ENCODE peak calls at places on chromosomes 3 and 15, in seven cellular contexts. One of them, this sample, is unnamed.

GRCh38 chr3:117752984-117753717 is 1043.6 kb downstream of the TUSC7 start:
- DNase-seq in H1: no peak
- DNase-seq in K562: no peak
- DNase-seq in HCT116: no peak
- DNase-seq in SK-N-SH: no peak
- DNase-seq in HepG2: no peak
- DNase-seq in GM12878: no peak
- DNase-seq in this sample: no peak

GRCh38 chr15:31325432-31325975 is 1.1 kb upstream of the KLF13 start:
- DNase-seq in HepG2: no peak
- DNase-seq in HCT116: no peak
- DNase-seq in SK-N-SH: peak
- DNase-seq in K562: peak
- DNase-seq in H1: no peak
- DNase-seq in GM12878: no peak
- DNase-seq in this sample: no peak

GRCh38 chr15:83928392-83928734 is 274.4 kb downstream of the ADAMTSL3 start:
- DNase-seq in HCT116: no peak
- DNase-seq in H1: no peak
- DNase-seq in SK-N-SH: no peak
- DNase-seq in HepG2: no peak
- DNase-seq in GM12878: peak
- DNase-seq in K562: no peak
- DNase-seq in this sample: no peak

GRCh38 chr15:31409196-31409595 is 82.6 kb downstream of the KLF13 start:
- DNase-seq in HCT116: no peak
- DNase-seq in SK-N-SH: no peak
- DNase-seq in H1: no peak
- DNase-seq in HepG2: no peak
- DNase-seq in K562: no peak
- DNase-seq in GM12878: no peak
- DNase-seq in this sample: no peak

GRCh38 chr15:80609111-80609510 is 86.0 kb upstream of the ABHD17C start:
- DNase-seq in K562: no peak
- DNase-seq in SK-N-SH: no peak
- DNase-seq in HepG2: no peak
- DNase-seq in H1: no peak
- DNase-seq in GM12878: no peak
- DNase-seq in HCT116: no peak
- DNase-seq in this sample: no peak

GRCh38 chr15:75775296-75776074 is 62.8 kb upstream of the CSPG4 start:
- DNase-seq in H1: no peak
- DNase-seq in GM12878: no peak
- DNase-seq in SK-N-SH: no peak
- DNase-seq in HCT116: peak
- DNase-seq in HepG2: peak
- DNase-seq in K562: peak
- DNase-seq in this sample: peak

GRCh38 chr3:124834723-124835718 is 52.1 kb downstream of the ITGB5 start:
- DNase-seq in HCT116: peak
- DNase-seq in K562: no peak
- DNase-seq in SK-N-SH: no peak
- DNase-seq in H1: no peak
- DNase-seq in HepG2: peak
- DNase-seq in GM12878: peak
- DNase-seq in this sample: peak

GRCh38 chr3:14602804-14603644 is 48.5 kb upstream of the CCDC174 start:
- DNase-seq in K562: peak
- DNase-seq in H1: no peak
- DNase-seq in HepG2: no peak
- DNase-seq in SK-N-SH: peak
- DNase-seq in GM12878: no peak
- DNase-seq in HCT116: no peak
- DNase-seq in this sample: peak

GRCh38 chr3:29141912-29142262 is 139.0 kb upstream of the RBMS3 start:
- DNase-seq in HCT116: no peak
- DNase-seq in SK-N-SH: no peak
- DNase-seq in HepG2: no peak
- DNase-seq in GM12878: no peak
- DNase-seq in K562: no peak
- DNase-seq in H1: no peak
- DNase-seq in this sample: no peak

GRCh38 chr15:73284073-73284472 is 84.7 kb downstream of the HCN4 start:
- DNase-seq in K562: no peak
- DNase-seq in HepG2: no peak
- DNase-seq in GM12878: no peak
- DNase-seq in H1: no peak
- DNase-seq in SK-N-SH: peak
- DNase-seq in HCT116: no peak
- DNase-seq in this sample: no peak

GRCh38 chr3:45555154-45555591 is 39.4 kb upstream of the LIMD1 start:
- DNase-seq in HCT116: no peak
- DNase-seq in HepG2: no peak
- DNase-seq in GM12878: no peak
- DNase-seq in K562: no peak
- DNase-seq in SK-N-SH: no peak
- DNase-seq in H1: no peak
- DNase-seq in this sample: peak

GRCh38 chr3:169846458-169847193 is 23.1 kb downstream of the LRRC31 start:
- DNase-seq in HepG2: no peak
- DNase-seq in GM12878: peak
- DNase-seq in H1: no peak
- DNase-seq in K562: no peak
- DNase-seq in HCT116: peak
- DNase-seq in SK-N-SH: no peak
- DNase-seq in this sample: no peak

GRCh38 chr3:160296591-160296990 is 71.4 kb downstream of the C3orf80 start:
- DNase-seq in H1: no peak
- DNase-seq in HCT116: no peak
- DNase-seq in K562: no peak
- DNase-seq in HepG2: no peak
- DNase-seq in SK-N-SH: no peak
- DNase-seq in GM12878: no peak
- DNase-seq in this sample: no peak

GRCh38 chr3:18098960-18099587 is 326.1 kb downstream of the SATB1 start:
- DNase-seq in HCT116: peak
- DNase-seq in H1: peak
- DNase-seq in HepG2: no peak
- DNase-seq in K562: no peak
- DNase-seq in GM12878: no peak
- DNase-seq in SK-N-SH: no peak
- DNase-seq in this sample: no peak

GRCh38 chr15:92495468-92495867 is 101.8 kb downstream of the ST8SIA2 start:
- DNase-seq in GM12878: no peak
- DNase-seq in HCT116: no peak
- DNase-seq in K562: no peak
- DNase-seq in HepG2: no peak
- DNase-seq in SK-N-SH: no peak
- DNase-seq in H1: no peak
- DNase-seq in this sample: no peak

GRCh38 chr15:83200162-83200561 is 7.5 kb downstream of the HDGFL3 start:
- DNase-seq in HepG2: no peak
- DNase-seq in SK-N-SH: no peak
- DNase-seq in K562: no peak
- DNase-seq in H1: no peak
- DNase-seq in HCT116: no peak
- DNase-seq in GM12878: peak
- DNase-seq in this sample: no peak

GRCh38 chr15:39474657-39475056 is 106.2 kb upstream of the THBS1 start:
- DNase-seq in HepG2: no peak
- DNase-seq in HCT116: no peak
- DNase-seq in SK-N-SH: no peak
- DNase-seq in GM12878: no peak
- DNase-seq in K562: no peak
- DNase-seq in H1: no peak
- DNase-seq in this sample: no peak

GRCh38 chr3:12005951-12006625 is 1.9 kb downstream of the SYN2 start:
- DNase-seq in SK-N-SH: peak
- DNase-seq in K562: no peak
- DNase-seq in H1: no peak
- DNase-seq in HepG2: no peak
- DNase-seq in HCT116: no peak
- DNase-seq in GM12878: no peak
- DNase-seq in this sample: no peak
- TF ChIP-seq JUND in SK-N-SH: no peak
- TF ChIP-seq JUND in K562: no peak
- TF ChIP-seq JUND in H1: no peak
- TF ChIP-seq JUND in HepG2: no peak
- TF ChIP-seq JUND in HCT116: no peak
- TF ChIP-seq JUND in GM12878: no peak
- TF ChIP-seq JUND in this sample: no peak

GRCh38 chr3:88589131-88589530 is 439.4 kb downstream of the C3orf38 start:
- DNase-seq in HCT116: no peak
- DNase-seq in GM12878: no peak
- DNase-seq in HepG2: no peak
- DNase-seq in H1: no peak
- DNase-seq in K562: no peak
- DNase-seq in SK-N-SH: no peak
- DNase-seq in this sample: no peak
- TF ChIP-seq JUND in HCT116: no peak
- TF ChIP-seq JUND in GM12878: no peak
- TF ChIP-seq JUND in HepG2: no peak
- TF ChIP-seq JUND in H1: no peak
- TF ChIP-seq JUND in K562: no peak
- TF ChIP-seq JUND in SK-N-SH: no peak
- TF ChIP-seq JUND in this sample: no peak

DNA sequence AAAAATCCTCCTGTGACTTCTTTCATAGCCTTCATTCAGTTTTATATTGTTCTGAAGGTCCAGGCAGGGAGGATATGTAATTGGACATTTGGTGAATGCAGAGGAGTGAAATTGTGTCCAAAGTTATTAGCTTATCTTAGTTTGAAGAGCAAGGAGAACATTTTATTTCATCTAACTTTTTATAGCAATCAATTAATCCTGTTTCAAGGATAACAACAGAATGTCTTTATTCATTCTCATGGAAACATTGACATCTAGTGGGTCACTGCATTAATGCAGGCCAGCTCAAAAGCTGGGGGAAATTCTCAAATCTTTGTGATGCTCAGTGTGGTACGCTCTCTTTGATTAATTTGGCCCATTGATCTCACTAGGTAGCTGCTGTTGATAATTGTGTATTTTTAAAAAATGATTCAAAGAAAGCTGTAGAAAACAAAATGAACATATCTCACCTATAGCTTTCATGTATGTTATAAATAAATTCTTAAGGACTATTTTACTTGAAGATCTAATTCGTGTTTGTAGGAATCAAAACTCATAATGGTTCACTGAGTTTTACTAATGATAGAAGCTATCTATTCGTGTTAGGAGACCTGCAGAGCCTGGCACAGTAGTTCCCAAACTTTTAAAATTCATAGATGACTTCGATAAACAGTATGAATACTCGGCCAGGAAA is 150.8 kb upstream of the KCNMB2 start:
- DNase-seq in GM12878: no peak
- DNase-seq in H1: peak
- DNase-seq in HCT116: peak
- DNase-seq in K562: peak
- DNase-seq in HepG2: peak
- DNase-seq in SK-N-SH: peak
- DNase-seq in this sample: peak
- TF ChIP-seq JUND in GM12878: no peak
- TF ChIP-seq JUND in H1: no peak
- TF ChIP-seq JUND in HCT116: no peak
- TF ChIP-seq JUND in K562: no peak
- TF ChIP-seq JUND in HepG2: no peak
- TF ChIP-seq JUND in SK-N-SH: no peak
- TF ChIP-seq JUND in this sample: no peak

GRCh38 chr3:175270199-175270837 is 411.2 kb downstream of the NAALADL2 start:
- DNase-seq in K562: no peak
- DNase-seq in GM12878: no peak
- DNase-seq in HepG2: no peak
- DNase-seq in SK-N-SH: peak
- DNase-seq in HCT116: no peak
- DNase-seq in H1: no peak
- DNase-seq in this sample: no peak
- TF ChIP-seq JUND in K562: no peak
- TF ChIP-seq JUND in GM12878: no peak
- TF ChIP-seq JUND in HepG2: no peak
- TF ChIP-seq JUND in SK-N-SH: no peak
- TF ChIP-seq JUND in HCT116: no peak
- TF ChIP-seq JUND in H1: no peak
- TF ChIP-seq JUND in this sample: peak

GRCh38 chr3:50189274-50189673 is 2.1 kb upstream of the GNAT1 start:
- DNase-seq in SK-N-SH: peak
- DNase-seq in GM12878: no peak
- DNase-seq in HCT116: peak
- DNase-seq in K562: peak
- DNase-seq in HepG2: peak
- DNase-seq in H1: no peak
- DNase-seq in this sample: peak
- TF ChIP-seq JUND in SK-N-SH: no peak
- TF ChIP-seq JUND in GM12878: no peak
- TF ChIP-seq JUND in HCT116: no peak
- TF ChIP-seq JUND in K562: no peak
- TF ChIP-seq JUND in HepG2: no peak
- TF ChIP-seq JUND in H1: no peak
- TF ChIP-seq JUND in this sample: no peak

GRCh38 chr3:188776447-188776846 is 395.3 kb upstream of the TPRG1 start:
- DNase-seq in GM12878: no peak
- DNase-seq in SK-N-SH: no peak
- DNase-seq in HCT116: no peak
- DNase-seq in H1: no peak
- DNase-seq in K562: no peak
- DNase-seq in HepG2: no peak
- DNase-seq in this sample: no peak

GRCh38 chr3:188775412-188775811 is 396.4 kb upstream of the TPRG1 start:
- DNase-seq in GM12878: no peak
- DNase-seq in K562: no peak
- DNase-seq in SK-N-SH: no peak
- DNase-seq in HepG2: no peak
- DNase-seq in H1: no peak
- DNase-seq in HCT116: no peak
- DNase-seq in this sample: no peak

GRCh38 chr3:188769833-188770232 is 401.9 kb upstream of the TPRG1 start:
- DNase-seq in SK-N-SH: no peak
- DNase-seq in HCT116: no peak
- DNase-seq in GM12878: no peak
- DNase-seq in K562: no peak
- DNase-seq in H1: no peak
- DNase-seq in HepG2: no peak
- DNase-seq in this sample: no peak

DNA sequence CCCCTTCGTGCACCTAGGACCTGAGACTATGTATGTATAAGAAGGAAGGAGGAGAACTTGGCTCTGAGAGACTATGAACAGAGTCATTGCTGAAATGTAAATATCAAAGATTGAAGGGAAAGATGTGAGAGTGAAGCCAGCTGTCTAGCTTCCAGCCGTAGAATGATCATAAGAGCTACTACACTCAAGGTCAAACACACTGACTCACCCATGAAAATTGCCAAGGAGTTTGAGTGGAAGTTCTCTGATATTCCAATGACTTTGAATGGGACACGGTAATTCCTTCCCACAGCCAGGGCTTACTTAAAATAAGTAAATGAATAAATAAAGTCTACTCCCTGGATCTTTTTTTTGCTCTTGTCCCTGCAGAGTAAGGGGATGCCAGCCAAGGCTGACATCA is 398.9 kb upstream of the TPRG1 start:
- DNase-seq in K562: no peak
- DNase-seq in H1: no peak
- DNase-seq in HepG2: peak
- DNase-seq in GM12878: no peak
- DNase-seq in SK-N-SH: no peak
- DNase-seq in HCT116: no peak
- DNase-seq in this sample: no peak
- TF ChIP-seq JUND in K562: no peak
- TF ChIP-seq JUND in H1: no peak
- TF ChIP-seq JUND in HepG2: no peak
- TF ChIP-seq JUND in GM12878: no peak
- TF ChIP-seq JUND in SK-N-SH: peak
- TF ChIP-seq JUND in HCT116: no peak
- TF ChIP-seq JUND in this sample: no peak

GRCh38 chr3:71902258-71903128 is 117.5 kb upstream of the PROK2 start:
- DNase-seq in GM12878: no peak
- DNase-seq in HepG2: no peak
- DNase-seq in H1: no peak
- DNase-seq in SK-N-SH: no peak
- DNase-seq in HCT116: no peak
- DNase-seq in K562: no peak
- DNase-seq in this sample: no peak
- TF ChIP-seq JUND in GM12878: no peak
- TF ChIP-seq JUND in HepG2: no peak
- TF ChIP-seq JUND in H1: no peak
- TF ChIP-seq JUND in SK-N-SH: no peak
- TF ChIP-seq JUND in HCT116: no peak
- TF ChIP-seq JUND in K562: no peak
- TF ChIP-seq JUND in this sample: no peak